ENCODE peak calls at places on chromosomes 7 and 10, in four cellular contexts. One of them, this sample, is unnamed.

GRCh38 chr7:50673096-50673495 is 107.9 kb upstream of the DDC start:
- DNase-seq in GM12878: no peak
- DNase-seq in K562: no peak
- DNase-seq in HCT116: no peak
- DNase-seq in this sample: no peak

GRCh38 chr7:20862554-20862953 is 75.9 kb upstream of the SP8 start:
- DNase-seq in GM12878: no peak
- DNase-seq in K562: no peak
- DNase-seq in HCT116: no peak
- DNase-seq in this sample: no peak

GRCh38 chr10:115980470-115980869 is 292.5 kb downstream of the GFRA1 start:
- DNase-seq in GM12878: no peak
- DNase-seq in K562: no peak
- DNase-seq in HCT116: no peak
- DNase-seq in this sample: no peak

GRCh38 chr7:42739591-42739990 is 172.3 kb downstream of the C7orf25 start:
- DNase-seq in GM12878: no peak
- DNase-seq in K562: no peak
- DNase-seq in HCT116: no peak
- DNase-seq in this sample: no peak

GRCh38 chr7:6691609-6692106 is 15.1 kb downstream of the ZNF12 start:
- DNase-seq in GM12878: no peak
- DNase-seq in K562: no peak
- DNase-seq in HCT116: no peak
- DNase-seq in this sample: no peak

GRCh38 chr10:63064706-63065105 is 68.4 kb upstream of the NRBF2 start:
- DNase-seq in GM12878: no peak
- DNase-seq in K562: no peak
- DNase-seq in HCT116: no peak
- DNase-seq in this sample: no peak

GRCh38 chr10:79380918-79381775 is 33.9 kb downstream of the PPIF start:
- DNase-seq in GM12878: no peak
- DNase-seq in K562: no peak
- DNase-seq in HCT116: no peak
- DNase-seq in this sample: no peak

GRCh38 chr7:152130658-152131590 is 105.5 kb downstream of the GALNT11 start:
- DNase-seq in GM12878: no peak
- DNase-seq in K562: no peak
- DNase-seq in HCT116: no peak
- DNase-seq in this sample: no peak

GRCh38 chr10:63115732-63116383 is 17.3 kb upstream of the NRBF2 start:
- DNase-seq in GM12878: no peak
- DNase-seq in K562: peak
- DNase-seq in HCT116: no peak
- DNase-seq in this sample: no peak

GRCh38 chr7:39827571-39827970 is 122.5 kb upstream of the CDK13 start:
- DNase-seq in GM12878: no peak
- DNase-seq in K562: no peak
- DNase-seq in HCT116: no peak
- DNase-seq in this sample: no peak

GRCh38 chr7:27160147-27160545 is 3.7 kb upstream of the HOXA7 start:
- DNase-seq in GM12878: no peak
- DNase-seq in K562: no peak
- DNase-seq in HCT116: no peak
- DNase-seq in this sample: no peak

GRCh38 chr7:50047716-50048115 is 45.3 kb downstream of the ZPBP start:
- DNase-seq in GM12878: no peak
- DNase-seq in K562: no peak
- DNase-seq in HCT116: no peak
- DNase-seq in this sample: no peak

GRCh38 chr7:142795339-142795863 is 24.6 kb downstream of the PRSS2 start:
- DNase-seq in GM12878: no peak
- DNase-seq in K562: no peak
- DNase-seq in HCT116: no peak
- DNase-seq in this sample: peak

GRCh38 chr10:17229967-17230682 is 2.1 kb downstream of the VIM start:
- DNase-seq in GM12878: peak
- DNase-seq in K562: peak
- DNase-seq in HCT116: peak
- DNase-seq in this sample: no peak

GRCh38 chr10:117743517-117743916 is 201.0 kb downstream of the EMX2 start:
- DNase-seq in GM12878: no peak
- DNase-seq in K562: no peak
- DNase-seq in HCT116: no peak
- DNase-seq in this sample: no peak

GRCh38 chr10:117740088-117740487 is 197.5 kb downstream of the EMX2 start:
- DNase-seq in GM12878: no peak
- DNase-seq in K562: no peak
- DNase-seq in HCT116: no peak
- DNase-seq in this sample: no peak

GRCh38 chr10:117741524-117741923 is 199.0 kb downstream of the EMX2 start:
- DNase-seq in GM12878: no peak
- DNase-seq in K562: no peak
- DNase-seq in HCT116: no peak
- DNase-seq in this sample: no peak

GRCh38 chr10:117736655-117737054 is 194.1 kb downstream of the EMX2 start:
- DNase-seq in GM12878: no peak
- DNase-seq in K562: no peak
- DNase-seq in HCT116: peak
- DNase-seq in this sample: no peak

GRCh38 chr10:117740696-117741222 is 198.2 kb downstream of the EMX2 start:
- DNase-seq in GM12878: no peak
- DNase-seq in K562: no peak
- DNase-seq in HCT116: no peak
- DNase-seq in this sample: no peak
- TF ChIP-seq ZNF274 in GM12878: no peak
- TF ChIP-seq ZNF274 in K562: no peak
- TF ChIP-seq ZNF274 in HCT116: no peak
- TF ChIP-seq ZNF274 in this sample: no peak

GRCh38 chr7:4749798-4750197 is 25.6 kb upstream of the AP5Z1 start:
- DNase-seq in GM12878: no peak
- DNase-seq in K562: no peak
- DNase-seq in HCT116: no peak
- DNase-seq in this sample: no peak

GRCh38 chr7:4755045-4755444 is 20.4 kb upstream of the AP5Z1 start:
- DNase-seq in GM12878: no peak
- DNase-seq in K562: no peak
- DNase-seq in HCT116: no peak
- DNase-seq in this sample: no peak

GRCh38 chr7:4754433-4755010 is 20.9 kb upstream of the AP5Z1 start:
- DNase-seq in GM12878: no peak
- DNase-seq in K562: no peak
- DNase-seq in HCT116: no peak
- DNase-seq in this sample: no peak

GRCh38 chr7:4751398-4751947 is 23.9 kb upstream of the AP5Z1 start:
- DNase-seq in GM12878: no peak
- DNase-seq in K562: no peak
- DNase-seq in HCT116: no peak
- DNase-seq in this sample: no peak

DNA sequence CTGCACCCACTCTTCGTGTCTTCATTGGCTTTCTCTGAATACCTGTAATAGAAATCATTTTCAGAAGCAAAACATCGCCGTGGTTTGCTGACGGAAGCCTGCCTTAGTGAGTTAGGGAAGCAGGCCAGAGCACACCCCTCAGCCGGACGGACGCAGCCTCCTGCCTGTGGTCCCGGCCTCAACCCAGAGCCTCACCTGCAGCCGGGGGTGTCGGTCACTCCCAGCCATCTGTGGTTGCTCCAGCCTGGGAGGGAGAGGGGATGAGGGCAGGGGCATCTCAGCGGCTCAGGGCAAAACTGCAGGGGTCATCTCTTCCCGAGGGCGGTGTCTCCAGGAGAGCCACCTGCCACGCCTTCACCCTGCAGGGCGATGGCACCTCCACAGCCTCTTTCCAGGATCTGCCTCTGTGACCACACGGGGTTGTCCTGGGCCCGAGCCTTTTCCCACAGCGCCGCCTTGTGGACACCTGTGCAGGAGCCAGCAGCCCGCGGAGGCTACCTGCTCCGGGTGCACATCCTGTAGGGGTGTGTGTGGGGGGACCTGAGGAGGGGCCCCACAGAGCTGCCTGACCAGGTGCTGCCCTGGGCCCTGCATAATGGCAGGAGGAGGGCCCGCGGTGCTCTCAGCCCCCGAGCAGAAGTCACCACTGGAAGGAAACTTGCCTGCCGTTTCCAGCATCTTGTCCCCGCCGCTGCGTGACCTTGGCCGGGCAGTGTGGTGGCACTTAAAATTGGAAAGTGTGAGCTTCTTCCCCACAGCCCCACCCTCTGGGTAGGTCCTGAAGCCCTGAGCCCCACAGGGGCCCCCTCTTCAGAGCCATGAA is 21.6 kb upstream of the AP5Z1 start:
- DNase-seq in GM12878: no peak
- DNase-seq in K562: peak
- DNase-seq in HCT116: peak
- DNase-seq in this sample: peak
- TF ChIP-seq YY1 in GM12878: peak
- TF ChIP-seq YY1 in K562: no peak
- TF ChIP-seq YY1 in HCT116: peak
- TF ChIP-seq YY1 in this sample: no peak

DNA sequence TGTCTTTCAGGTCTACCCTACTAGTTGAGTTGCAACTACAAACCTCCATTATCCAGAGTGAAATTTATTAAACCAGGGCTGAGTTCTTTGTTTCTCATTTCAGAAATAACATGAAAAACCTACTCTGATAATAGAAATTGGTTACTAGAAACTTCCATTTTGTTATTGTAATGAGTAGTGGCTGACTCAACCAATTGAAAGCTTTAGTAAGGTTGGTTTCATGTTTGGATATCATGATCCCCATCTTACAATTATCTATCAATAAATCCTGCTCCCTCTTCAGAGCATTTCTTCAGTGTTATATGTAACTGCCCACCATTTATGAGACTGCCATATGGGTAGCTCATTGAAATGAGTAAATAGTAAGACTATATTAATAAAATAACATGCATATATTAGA is 16.9 kb downstream of the MDFIC start:
- DNase-seq in GM12878: no peak
- DNase-seq in K562: no peak
- DNase-seq in HCT116: no peak
- DNase-seq in this sample: no peak
- TF ChIP-seq ZNF274 in GM12878: no peak
- TF ChIP-seq ZNF274 in K562: no peak
- TF ChIP-seq ZNF274 in HCT116: no peak
- TF ChIP-seq ZNF274 in this sample: no peak

DNA sequence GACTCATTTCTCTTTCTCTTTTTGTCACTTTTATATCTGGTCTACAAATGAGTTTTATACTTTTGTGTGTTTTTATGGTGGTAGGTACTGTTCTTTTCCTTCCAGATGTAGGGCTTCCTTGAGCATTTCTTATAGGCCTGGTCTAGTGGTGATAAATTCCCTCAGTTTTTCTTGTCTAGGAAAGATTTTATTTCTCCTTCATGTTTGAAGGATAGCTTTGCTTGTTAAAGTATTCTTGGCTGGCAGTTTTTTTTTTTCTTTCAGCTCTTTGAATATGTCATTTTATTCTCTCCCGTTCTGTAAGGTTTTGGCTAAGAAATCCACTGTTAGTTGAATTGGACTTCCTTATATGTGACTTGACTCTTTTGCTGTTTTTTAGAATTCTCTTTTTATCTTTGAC is 292.7 kb downstream of the RPS24 start:
- DNase-seq in GM12878: no peak
- DNase-seq in K562: no peak
- DNase-seq in HCT116: no peak
- DNase-seq in this sample: no peak
- TF ChIP-seq YY1 in GM12878: no peak
- TF ChIP-seq YY1 in K562: no peak
- TF ChIP-seq YY1 in HCT116: no peak
- TF ChIP-seq YY1 in this sample: no peak

This sample was measured in NT2/D1.